ENCODE peak calls at places on chromosomes 11 and 22, in four cellular contexts. O is HCT116, H is K562, T is GM12878. P is an unnamed sample.

GRCh38 chr11:9901931-9902330 is 238.1 kb downstream of the SWAP70 start:
- DNase-seq in O (no peak), H (no peak), T (no peak), P (no peak)

GRCh38 chr11:82864268-82864667 is 36.0 kb downstream of the PRCP start:
- DNase-seq in O (peak), H (peak), T (no peak), P (peak)

GRCh38 chr22:29144786-29145160 is 60.9 kb upstream of the EMID1 start:
- DNase-seq in O (no peak), H (no peak), T (no peak), P (peak)

GRCh38 chr11:64810891-64811272 is 531 bp upstream of the MEN1 start:
- DNase-seq in O (no peak), H (no peak), T (no peak), P (no peak)

GRCh38 chr22:24200616-24201212 is 19.4 kb downstream of the SUSD2 start:
- DNase-seq in O (peak), H (no peak), T (no peak), P (no peak)

GRCh38 chr22:43401233-43401632 is 10.6 kb upstream of the MPPED1 start:
- DNase-seq in O (no peak), H (no peak), T (no peak), P (no peak)

GRCh38 chr22:44406581-44407403 is 91.2 kb downstream of the RTL6 start:
- DNase-seq in O (no peak), H (no peak), T (no peak), P (peak)

GRCh38 chr11:68043349-68044144 is 4.7 kb downstream of the TCIRG1 start:
- DNase-seq in O (no peak), H (peak), T (no peak), P (no peak)

GRCh38 chr22:22110548-22111266 is 128.1 kb upstream of the TOP3B start:
- DNase-seq in O (peak), H (peak), T (peak), P (peak)

GRCh38 chr11:108117746-108118371 is 3.5 kb upstream of the ACAT1 start:
- DNase-seq in O (peak), H (peak), T (no peak), P (no peak)

GRCh38 chr11:47923667-47924066 is 56.7 kb upstream of the PTPRJ start:
- DNase-seq in O (no peak), H (no peak), T (no peak), P (no peak)

GRCh38 chr11:60891103-60891741 is 15.2 kb downstream of the PRPF19 start:
- DNase-seq in O (no peak), H (peak), T (no peak), P (no peak)
- TF ChIP-seq ATF3 in O (no peak), H (no peak), T (no peak), P (no peak)

DNA sequence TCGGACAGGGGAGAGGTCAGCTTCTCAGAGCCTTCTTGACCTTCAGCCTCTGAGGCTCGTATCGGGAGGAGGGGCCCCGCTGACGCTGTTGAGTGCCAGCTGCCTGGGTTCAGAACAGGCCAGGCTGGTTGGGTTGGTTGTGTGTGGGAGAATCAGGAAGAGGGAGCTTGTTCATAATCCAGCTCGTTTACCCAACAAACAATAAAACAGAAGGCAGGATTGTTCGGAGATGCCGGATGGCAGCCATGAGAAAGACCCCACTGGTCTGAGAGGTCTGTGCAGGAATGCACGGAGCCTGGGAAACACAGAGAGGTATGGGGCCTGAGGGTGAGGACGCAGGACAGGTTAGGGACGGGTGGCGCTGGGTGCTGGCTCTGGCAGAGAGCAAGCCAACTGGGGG is 31.6 kb upstream of the SHANK2 start:
- DNase-seq in O (no peak), H (no peak), T (no peak), P (no peak)
- TF ChIP-seq EGR1 in O (no peak), H (no peak), T (no peak), P (no peak)

DNA sequence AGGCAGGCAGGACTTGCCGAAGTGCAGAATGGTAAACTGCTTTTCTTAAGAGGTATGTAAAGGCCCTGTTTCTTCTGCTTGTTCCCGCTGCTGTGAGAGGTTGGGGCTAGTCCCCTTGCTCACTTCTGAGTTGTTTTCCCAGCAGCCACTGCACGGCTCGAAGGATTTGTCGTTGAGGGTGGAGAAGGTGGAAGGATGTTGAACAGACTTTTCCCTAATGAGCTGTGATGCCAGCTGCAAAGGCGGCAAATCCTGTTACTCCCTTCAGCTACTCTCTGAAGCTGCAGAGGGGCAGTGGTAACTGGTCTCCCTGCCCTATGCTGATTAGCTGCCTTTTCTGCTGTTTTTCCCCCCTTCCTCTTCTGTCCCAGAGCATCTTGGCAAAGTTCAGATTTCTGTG is 90.4 kb upstream of the SLC25A18 start:
- DNase-seq in O (no peak), H (no peak), T (no peak), P (no peak)
- TF ChIP-seq RAD21 in O (no peak), H (no peak), T (no peak), P (no peak)

GRCh38 chr11:61575886-61576516 is 4.9 kb downstream of the SYT7 start:
- DNase-seq in O (no peak), H (no peak), T (no peak), P (no peak)
- TF ChIP-seq ATF3 in O (no peak), H (no peak), T (no peak), P (no peak)